ENCODE peak calls at places on chromosomes 1 and 21, in ten cellular contexts. O, Q, D, R, J, C, B, M, E and I are unnamed samples.

GRCh38 chr21:45981154-45981606 is 390 bp upstream of the COL6A1 start:
- DNase-seq in B (peak), Q (peak), C (peak), O (peak), M (peak), E (peak), J (peak), R (peak), D (no peak), I (peak)

GRCh38 chr1:197144570-197145325 is 1.7 kb downstream of the ASPM start:
- DNase-seq in E (no peak), O (no peak), B (no peak), Q (no peak), R (no peak), J (no peak), C (no peak), D (no peak), M (no peak), I (no peak)

GRCh38 chr21:46594276-46594675 is 10.6 kb downstream of the S100B start:
- DNase-seq in E (no peak), Q (no peak), B (no peak), M (no peak), C (no peak), J (no peak), R (no peak), O (no peak), D (no peak), I (no peak)

GRCh38 chr1:153534933-153535663 is 693 bp downstream of the S100A6 start:
- DNase-seq in O (peak), Q (peak), J (peak), D (no peak), M (peak), E (no peak), R (peak), C (peak), B (no peak), I (no peak)

GRCh38 chr1:43232071-43232470 is 37.7 kb upstream of the TMEM125 start:
- DNase-seq in Q (no peak), O (no peak), R (no peak), J (no peak), B (no peak), D (no peak), M (no peak), E (no peak), C (no peak), I (peak)

GRCh38 chr1:221098462-221099406 is 219.5 kb downstream of the HLX start:
- DNase-seq in C (no peak), J (no peak), Q (no peak), E (no peak), R (no peak), M (no peak), O (no peak), D (no peak), B (no peak), I (no peak)

GRCh38 chr1:226986496-226987178 is 46.5 kb downstream of the COQ8A start:
- DNase-seq in C (peak), M (no peak), R (no peak), O (peak), B (no peak), J (no peak), E (no peak), D (no peak), Q (no peak), I (peak)

GRCh38 chr1:62045579-62045978 is 149.1 kb upstream of the L1TD1 start:
- DNase-seq in J (no peak), M (no peak), B (no peak), R (no peak), Q (no peak), D (no peak), C (no peak), O (no peak), E (no peak), I (no peak)

GRCh38 chr1:210288106-210288505 is 40.6 kb upstream of the HHAT start:
- DNase-seq in D (no peak), O (no peak), B (no peak), M (no peak), R (no peak), Q (no peak), E (no peak), J (no peak), C (no peak), I (no peak)

GRCh38 chr1:14666376-14666775 is 67.9 kb downstream of the KAZN start:
- DNase-seq in J (no peak), R (no peak), M (no peak), C (no peak), D (no peak), Q (no peak), O (no peak), B (no peak), E (no peak), I (no peak)

GRCh38 chr1:116853680-116854191 is 56.0 kb upstream of the PTGFRN start:
- DNase-seq in D (no peak), J (peak), M (no peak), Q (peak), R (peak), O (no peak), C (no peak), E (peak), B (no peak), I (no peak)

GRCh38 chr1:187474266-187474665 is 645.5 kb downstream of the PLA2G4A start:
- DNase-seq in J (no peak), B (no peak), C (no peak), E (no peak), D (no peak), O (no peak), M (no peak), Q (no peak), R (no peak), I (no peak)

GRCh38 chr21:37557261-37557950 is 190.8 kb downstream of the DYRK1A start:
- DNase-seq in J (no peak), D (peak), B (no peak), C (no peak), R (no peak), M (no peak), O (no peak), E (no peak), Q (no peak), I (peak)

GRCh38 chr1:196317535-196318522 is 290.4 kb downstream of the KCNT2 start:
- DNase-seq in C (no peak), M (peak), Q (peak), R (no peak), D (no peak), B (no peak), J (no peak), O (peak), E (no peak), I (no peak)

GRCh38 chr1:17755120-17755519 is at the start of gene ACTL8:
- DNase-seq in Q (no peak), D (no peak), E (no peak), B (no peak), C (no peak), M (no peak), J (no peak), R (no peak), O (no peak), I (no peak)

GRCh38 chr1:183635112-183635605 is 424 bp downstream of the ARPC5 start:
- DNase-seq in C (peak), R (peak), Q (peak), O (peak), M (no peak), D (no peak), B (peak), E (peak), J (peak), I (no peak)

DNA sequence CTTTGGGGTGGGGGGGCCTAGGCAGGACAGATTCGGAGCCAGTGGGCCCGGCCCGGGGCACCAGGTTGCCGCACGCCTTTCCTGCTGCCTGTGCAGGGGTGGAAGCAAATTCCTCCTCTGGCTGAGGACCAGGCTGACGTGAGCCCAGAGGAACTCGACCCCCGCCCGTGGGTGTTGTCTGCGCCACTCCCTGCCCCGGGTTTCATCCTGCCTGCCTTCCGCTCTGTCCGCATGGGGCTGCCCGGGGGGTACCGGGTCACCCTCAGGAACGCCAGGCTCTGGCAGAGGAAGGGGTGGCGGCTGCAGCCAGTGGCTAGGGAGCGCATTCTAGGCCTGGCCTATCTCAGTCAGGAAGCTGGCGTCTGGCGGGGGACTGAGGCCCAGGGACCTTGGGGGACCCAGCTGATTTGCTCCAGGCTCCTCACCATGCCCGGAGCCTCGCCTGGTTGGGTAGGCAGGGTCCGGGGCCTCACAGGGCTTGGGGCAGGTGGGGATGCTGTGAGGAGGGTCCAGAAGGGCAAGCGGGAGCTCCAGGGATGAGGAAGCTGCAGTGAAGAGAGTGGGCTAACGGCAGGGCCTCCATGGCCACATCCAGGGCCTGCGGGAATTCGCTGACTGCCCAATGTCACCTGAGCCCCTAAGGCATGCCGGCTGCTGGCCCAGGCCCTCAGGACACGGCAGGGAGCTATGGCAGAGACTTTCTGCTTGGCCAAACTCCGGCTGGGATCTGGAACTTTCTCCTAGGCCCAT is 2.4 kb upstream of the IBA57 start:
- DNase-seq in Q (no peak), O (peak), M (no peak), C (no peak), R (peak), J (peak), E (no peak), B (no peak), D (no peak), I (no peak)
- H3K27ac ChIP-seq in Q (peak), O (no peak), M (peak), C (peak), R (peak), J (peak), E (no peak), B (peak), D (no peak), I (peak)

GRCh38 chr1:205285391-205286101 is 36.0 kb downstream of the NUAK2 start:
- DNase-seq in E (no peak), R (no peak), C (no peak), M (no peak), O (no peak), B (no peak), J (peak), D (peak), Q (no peak), I (no peak)
- TF ChIP-seq EP300 in E (no peak), R (no peak), C (no peak), M (no peak), O (no peak), B (no peak), J (no peak), D (peak), Q (no peak), I (no peak)

DNA sequence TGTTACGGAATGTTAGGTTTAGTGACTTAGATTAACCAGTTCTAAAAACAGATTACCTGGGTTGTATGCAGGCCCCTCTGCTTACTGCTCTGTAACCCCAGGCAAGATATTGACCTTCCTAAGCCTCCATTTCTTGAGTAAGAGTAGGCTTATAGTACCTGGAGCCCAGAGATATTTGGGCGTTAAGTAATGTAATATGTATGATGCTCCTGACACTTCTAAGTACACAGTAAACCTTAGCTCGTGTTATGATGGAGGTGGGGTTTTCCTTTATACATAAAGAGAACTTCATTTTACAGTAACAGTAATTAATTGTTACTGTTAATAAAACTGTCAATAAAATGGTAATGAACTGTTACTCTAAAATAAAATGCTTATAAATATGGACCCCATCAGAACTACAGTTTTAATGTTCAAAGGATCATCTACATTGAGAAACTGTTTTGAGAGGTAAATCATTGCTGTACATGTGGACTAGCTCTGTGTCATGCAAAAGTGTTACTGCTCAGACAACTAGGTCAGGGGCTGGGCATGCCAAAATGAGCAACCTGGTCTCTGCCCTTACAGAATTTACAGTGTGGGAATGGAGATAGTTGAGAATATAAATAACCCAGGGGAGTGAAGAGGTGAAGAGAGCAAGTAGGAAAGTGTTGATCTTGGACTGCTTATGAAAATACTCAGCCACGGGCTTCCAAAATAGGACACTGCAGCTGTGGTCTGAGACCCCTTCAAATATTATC is 26.6 kb downstream of the LRRC8C start:
- DNase-seq in Q (no peak), R (no peak), D (no peak), B (no peak), E (no peak), O (no peak), M (no peak), C (no peak), J (no peak), I (no peak)
- H3K27ac ChIP-seq in Q (no peak), R (no peak), D (no peak), B (no peak), E (no peak), O (no peak), M (no peak), C (no peak), J (no peak), I (peak)

GRCh38 chr1:237126180-237126579 is 84.2 kb downstream of the RYR2 start:
- DNase-seq in B (no peak), E (no peak), O (no peak), C (no peak), M (no peak), J (no peak), D (no peak), Q (no peak), R (no peak), I (no peak)

GRCh38 chr1:237120683-237121082 is 78.7 kb downstream of the RYR2 start:
- DNase-seq in C (no peak), J (no peak), R (no peak), D (no peak), Q (no peak), B (no peak), O (no peak), M (no peak), E (no peak), I (no peak)

GRCh38 chr1:237119091-237119490 is 77.1 kb downstream of the RYR2 start:
- DNase-seq in J (no peak), Q (no peak), R (no peak), M (no peak), C (no peak), B (no peak), O (no peak), E (no peak), D (no peak), I (no peak)

DNA sequence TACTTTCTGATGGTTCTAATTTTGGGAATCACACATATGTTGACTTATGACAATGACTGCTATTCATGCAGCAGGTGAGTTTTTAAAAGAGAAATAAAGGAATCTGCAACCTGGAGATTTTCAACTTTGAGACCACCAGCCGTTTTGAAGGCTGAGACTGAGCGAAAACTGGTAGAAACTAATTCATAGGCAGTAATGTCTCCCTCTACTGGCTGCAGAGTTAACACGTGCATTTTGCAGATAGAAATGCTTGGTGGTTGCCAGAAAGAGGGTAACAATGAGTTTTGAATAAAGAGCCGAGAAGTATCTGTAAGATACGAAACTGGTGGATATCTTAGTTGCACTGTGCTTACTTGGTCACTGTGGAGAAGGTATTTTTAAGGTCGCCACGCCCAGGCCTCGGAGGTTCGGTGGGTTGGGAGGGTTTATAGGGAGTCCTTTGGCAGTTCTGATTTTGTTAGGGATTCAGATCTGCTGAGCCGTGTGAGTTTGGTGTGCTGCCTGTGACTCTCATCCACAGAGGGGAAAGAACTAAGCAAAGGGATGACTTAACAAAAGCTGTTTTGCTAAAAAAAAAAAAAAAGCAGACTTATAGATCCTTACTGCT is 83.0 kb downstream of the RYR2 start:
- DNase-seq in R (no peak), C (no peak), D (no peak), E (no peak), O (no peak), B (no peak), M (no peak), J (no peak), Q (peak), I (no peak)
- TF ChIP-seq EP300 in R (no peak), C (no peak), D (no peak), E (no peak), O (no peak), B (no peak), M (no peak), J (no peak), Q (no peak), I (no peak)

DNA sequence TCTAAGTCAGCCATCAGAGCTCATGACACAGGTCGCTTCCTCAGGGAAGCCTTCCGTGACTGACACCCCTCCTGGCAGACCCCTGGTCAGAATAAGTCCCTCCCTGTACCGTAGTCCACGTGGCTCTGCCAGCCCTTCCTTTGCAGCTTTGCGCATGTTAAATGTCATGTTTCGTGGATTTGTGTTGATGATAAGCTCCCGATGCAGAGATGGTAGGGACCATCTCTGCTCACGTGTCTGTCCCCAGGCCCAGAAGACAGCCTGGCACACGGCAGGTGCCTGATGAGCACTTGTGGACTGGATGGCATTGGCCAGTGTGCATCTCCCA is 75.9 kb downstream of the DHRS3 start:
- DNase-seq in B (no peak), R (no peak), O (no peak), D (no peak), E (no peak), M (no peak), Q (no peak), C (peak), J (no peak), I (no peak)
- H3K27ac ChIP-seq in B (no peak), R (peak), O (no peak), D (no peak), E (no peak), M (peak), Q (peak), C (peak), J (peak), I (peak)